ENCODE peak calls at places on chromosomes 3 and 15, in five cellular contexts. C, N, T, O and M are unnamed samples. For H3K36me3, the result is how much of the 10 kb centered on the place peaks cover.

GRCh38 chr3:28067014-28067413 is 174.4 kb upstream of the CMC1 start:
- DNase-seq in C (no peak), N (no peak), T (no peak), O (no peak), M (no peak)

GRCh38 chr3:9172851-9173320 is 76.6 kb downstream of the SRGAP3 start:
- DNase-seq in C (no peak), N (no peak), T (no peak), O (peak), M (no peak)

GRCh38 chr15:70854669-70854976 is 666 bp upstream of the LARP6 start:
- DNase-seq in C (no peak), N (peak), T (no peak), O (peak), M (no peak)

GRCh38 chr3:71510485-71510884 is 73.0 kb downstream of the FOXP1 start:
- DNase-seq in C (no peak), N (peak), T (no peak), O (no peak), M (no peak)

GRCh38 chr15:98530570-98530969 is 117.8 kb upstream of the IGF1R start:
- DNase-seq in C (no peak), N (no peak), T (no peak), O (no peak), M (no peak)

GRCh38 chr15:58981808-58982475 is 5.5 kb upstream of the RNF111 start:
- DNase-seq in C (no peak), N (no peak), T (no peak), O (no peak), M (no peak)

GRCh38 chr3:75906555-75907112 is 121.3 kb upstream of the ZNF717 start:
- DNase-seq in C (no peak), N (peak), T (no peak), O (peak), M (peak)

GRCh38 chr3:49260711-49261357 is 16.2 kb downstream of the C3orf62 start:
- DNase-seq in C (peak), N (no peak), T (no peak), O (no peak), M (no peak)

GRCh38 chr3:113436794-113437193 is 4.5 kb downstream of the CFAP44 start:
- DNase-seq in C (no peak), N (peak), T (no peak), O (peak), M (peak)

GRCh38 chr15:34810455-34811146 is 15.3 kb upstream of the ACTC1 start:
- DNase-seq in C (peak), N (peak), T (no peak), O (peak), M (peak)

GRCh38 chr15:100734606-100735005 is 132.2 kb downstream of the ASB7 start:
- DNase-seq in C (no peak), N (no peak), T (no peak), O (no peak), M (no peak)

GRCh38 chr3:100737334-100737733 is 28.0 kb downstream of the TFG start:
- DNase-seq in C (no peak), N (peak), T (no peak), O (peak), M (no peak)

GRCh38 chr15:36888018-36888992 is 212.0 kb downstream of the MEIS2 start:
- DNase-seq in C (no peak), N (no peak), T (no peak), O (no peak), M (no peak)

GRCh38 chr3:127698264-127699097 is 25.7 kb downstream of the ABTB1 start:
- DNase-seq in C (no peak), N (no peak), T (no peak), O (no peak), M (no peak)

GRCh38 chr3:184815046-184815930 is 3.3 kb downstream of the VPS8 start:
- DNase-seq in C (no peak), N (peak), T (no peak), O (peak), M (peak)

GRCh38 chr3:17456650-17457049 is 285.8 kb downstream of the TBC1D5 start:
- DNase-seq in C (no peak), N (no peak), T (no peak), O (no peak), M (no peak)

GRCh38 chr3:11455977-11456376 is 183.8 kb downstream of the ATG7 start:
- DNase-seq in C (no peak), N (peak), T (no peak), O (no peak), M (no peak)

GRCh38 chr3:27666708-27667107 is 55.4 kb downstream of the EOMES start:
- DNase-seq in C (no peak), N (peak), T (peak), O (no peak), M (no peak)

GRCh38 chr15:26716069-26716468 is 56.8 kb downstream of the GABRB3 start:
- DNase-seq in C (no peak), N (no peak), T (no peak), O (no peak), M (no peak)

GRCh38 chr3:161893972-161894371 is 397.4 kb downstream of the OTOL1 start:
- DNase-seq in C (no peak), N (peak), T (no peak), O (no peak), M (no peak)

GRCh38 chr15:35061171-35062163 is 23.6 kb downstream of the NANOGP8 start:
- DNase-seq in C (no peak), N (no peak), T (no peak), O (no peak), M (no peak)

GRCh38 chr15:99059010-99059981 is 45.6 kb upstream of the SYNM start:
- DNase-seq in C (peak), N (peak), T (peak), O (peak), M (peak)

GRCh38 chr3:52176951-52177700 is 20.8 kb upstream of the ALAS1 start:
- DNase-seq in C (no peak), N (no peak), T (peak), O (no peak), M (no peak)

DNA sequence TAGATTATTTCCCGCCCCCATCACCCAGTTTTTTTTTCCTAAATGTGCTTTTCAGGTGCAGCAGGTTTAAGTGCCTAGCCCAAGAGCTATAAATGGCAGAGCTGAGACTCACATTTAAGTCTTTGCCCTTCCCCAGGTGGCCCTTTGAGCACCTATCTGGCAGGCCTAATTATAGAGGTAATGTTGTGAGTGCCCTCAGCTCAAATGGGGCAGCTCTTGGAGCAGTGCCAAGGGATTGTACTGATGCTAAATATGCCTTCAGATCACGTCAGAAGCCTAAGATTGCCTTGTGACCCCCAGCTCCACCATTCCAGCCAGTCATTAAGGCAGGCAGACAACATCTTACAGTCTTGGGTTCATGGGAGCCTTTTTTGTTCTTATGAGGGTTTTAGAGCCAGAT is 159.5 kb downstream of the RPLP1 start:
- DNase-seq in C (no peak), N (no peak), T (no peak), O (no peak), M (no peak)
- TF ChIP-seq CTCF in C (no peak), N (no peak), T (no peak), O (no peak), M (no peak)

GRCh38 chr3:50644556-50644955 is 27.6 kb downstream of the MAPKAPK3 start:
- DNase-seq in C (no peak), N (no peak), T (no peak), O (no peak), M (no peak)
- H3K36me3 ChIP-seq in C (under half), N (under half), T (half or more), O (under half), M (under half)

GRCh38 chr3:39443530-39443929 is 23.9 kb upstream of the MOBP start:
- DNase-seq in C (no peak), N (no peak), T (no peak), O (no peak), M (no peak)
- TF ChIP-seq CTCF in C (no peak), N (no peak), T (no peak), O (no peak), M (peak)

DNA sequence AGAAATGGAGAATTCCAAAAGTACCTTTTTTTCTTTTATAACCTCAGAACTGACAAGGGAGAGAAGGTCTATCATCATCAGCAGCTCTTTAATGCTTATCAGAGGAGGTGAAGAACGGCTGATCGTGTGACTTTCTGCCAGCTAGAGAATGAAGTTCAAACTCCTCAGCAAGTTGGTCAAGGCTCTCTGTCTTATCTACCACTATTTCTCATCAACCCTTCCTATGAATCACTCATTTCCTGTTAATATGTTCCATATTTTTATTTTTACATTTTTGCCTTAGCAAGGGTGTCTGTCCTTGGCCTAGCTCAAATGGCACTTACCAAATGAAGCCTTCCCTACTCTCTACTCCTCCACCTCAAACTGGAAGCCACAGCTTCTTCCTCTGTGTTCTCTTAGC is 73.1 kb upstream of the TSPAN3 start:
- DNase-seq in C (no peak), N (peak), T (no peak), O (peak), M (no peak)
- H3K36me3 ChIP-seq in C (under half), N (under half), T (under half), O (under half), M (under half)

GRCh38 chr3:189728915-189729314 is 97.7 kb downstream of the TP63 start:
- DNase-seq in C (no peak), N (no peak), T (no peak), O (no peak), M (no peak)

GRCh38 chr3:189739396-189739795 is 108.2 kb downstream of the TP63 start:
- DNase-seq in C (no peak), N (no peak), T (no peak), O (no peak), M (no peak)

GRCh38 chr3:189737071-189737470 is 105.9 kb downstream of the TP63 start:
- DNase-seq in C (no peak), N (no peak), T (no peak), O (no peak), M (no peak)

GRCh38 chr3:189735913-189736312 is 104.7 kb downstream of the TP63 start:
- DNase-seq in C (no peak), N (no peak), T (no peak), O (no peak), M (no peak)

GRCh38 chr3:189734061-189734460 is 102.9 kb downstream of the TP63 start:
- DNase-seq in C (no peak), N (no peak), T (no peak), O (no peak), M (no peak)
- TF ChIP-seq CTCF in C (no peak), N (no peak), T (no peak), O (no peak), M (no peak)

GRCh38 chr3:94098487-94098886 is 35.6 kb downstream of the NSUN3 start:
- DNase-seq in C (peak), N (no peak), T (no peak), O (no peak), M (peak)
- H3K36me3 ChIP-seq in C (under half), N (under half), T (under half), O (under half), M (under half)

GRCh38 chr15:50138391-50138790 is 19.4 kb upstream of the ATP8B4 start:
- DNase-seq in C (no peak), N (peak), T (no peak), O (no peak), M (no peak)
- TF ChIP-seq CTCF in C (no peak), N (no peak), T (no peak), O (peak), M (no peak)

DNA sequence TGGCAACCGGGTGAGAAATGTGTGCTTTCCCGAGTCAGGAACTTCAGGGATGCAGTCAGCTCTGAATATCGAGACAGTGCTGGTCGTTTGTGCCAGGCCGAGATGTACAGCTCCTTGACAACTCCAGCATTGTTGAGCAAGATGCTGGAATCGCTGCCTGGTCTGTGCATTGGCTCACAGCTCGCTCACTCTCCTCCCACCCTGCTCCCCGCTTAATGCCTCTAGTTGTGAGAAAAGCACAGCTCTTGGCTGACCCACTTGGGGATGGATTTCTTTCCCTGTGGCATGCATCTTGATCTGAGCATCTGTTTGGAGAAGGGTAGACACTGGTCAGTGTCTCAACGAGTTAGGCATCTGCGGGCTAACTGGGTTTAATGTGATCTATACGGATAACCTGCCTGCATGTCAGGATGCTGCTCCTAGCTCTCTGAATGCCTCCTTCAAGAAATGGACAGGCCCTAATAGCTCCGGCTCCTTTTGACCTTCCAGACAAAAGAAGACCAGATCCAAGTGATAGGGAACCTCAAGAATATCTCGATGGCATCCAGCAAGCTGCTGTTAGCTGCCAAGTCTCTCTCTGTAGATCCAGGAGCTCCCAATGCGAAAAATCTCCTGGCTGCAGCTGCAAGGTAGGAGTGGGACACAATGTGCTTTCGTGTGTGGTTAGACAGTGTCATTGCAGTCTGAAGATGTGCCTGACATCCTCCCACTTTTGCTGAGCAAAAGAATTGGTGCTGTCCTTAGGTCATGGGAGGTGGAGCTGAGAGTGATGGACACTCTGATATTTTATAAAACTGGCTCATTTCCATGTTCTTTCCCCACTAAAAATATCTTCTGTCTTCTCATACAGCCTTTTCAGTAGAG is 302.2 kb upstream of the TPM1 start:
- DNase-seq in C (no peak), N (peak), T (no peak), O (no peak), M (no peak)
- H3K36me3 ChIP-seq in C (under half), N (under half), T (under half), O (under half), M (under half)

DNA sequence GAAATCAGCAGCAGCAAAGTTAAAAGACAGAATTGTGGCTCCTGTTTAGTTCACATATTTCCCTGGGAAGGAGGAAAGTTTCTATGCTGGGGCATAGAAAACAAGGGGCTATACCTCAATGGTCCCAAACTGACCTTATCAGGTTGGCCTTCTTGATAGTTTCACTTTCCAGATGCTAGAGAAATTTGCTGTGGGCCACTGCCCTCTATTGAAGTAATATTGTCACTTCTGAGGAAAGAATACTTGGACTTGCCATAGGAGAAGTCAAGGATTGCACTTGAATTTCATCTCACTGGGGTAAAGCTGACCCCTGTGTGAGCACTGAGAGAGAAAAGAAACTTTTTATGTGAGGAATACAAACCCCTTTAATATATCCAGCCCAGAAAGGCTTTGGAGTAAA is 49.3 kb upstream of the XCR1 start:
- DNase-seq in C (no peak), N (peak), T (no peak), O (no peak), M (no peak)
- TF ChIP-seq CTCF in C (peak), N (peak), T (peak), O (no peak), M (peak)